ENCODE peak calls at places on chromosomes 2 and 18, in four cellular contexts. One of them, this sample, is unnamed.
A peak's percentile ranks its signal among the peaks of the same experiment; 100 is the strongest.

GRCh38 chr2:235073938-235074337 is 122.1 kb downstream of the SH3BP4 start:
- DNase-seq in H9: no peak
- DNase-seq in H1: no peak
- DNase-seq in trophoblast cell: no peak
- DNase-seq in this sample: no peak

GRCh38 chr2:170770304-170771048 is at the start of gene ERICH2:
- DNase-seq in H1: peak; percentile 82
- DNase-seq in trophoblast cell: peak; percentile 91
- DNase-seq in H9: peak; percentile 93
- DNase-seq in this sample: peak; percentile 96

GRCh38 chr2:215530191-215530968 is 94.5 kb upstream of the FN1 start:
- DNase-seq in H1: no peak
- DNase-seq in trophoblast cell: no peak
- DNase-seq in H9: no peak
- DNase-seq in this sample: no peak

GRCh38 chr2:109166811-109167210 is 37.8 kb downstream of the SH3RF3 start:
- DNase-seq in H1: no peak
- DNase-seq in trophoblast cell: no peak
- DNase-seq in H9: no peak
- DNase-seq in this sample: no peak

GRCh38 chr2:120558892-120559291 is 176.8 kb upstream of the GLI2 start:
- DNase-seq in H1: no peak
- DNase-seq in H9: no peak
- DNase-seq in trophoblast cell: no peak
- DNase-seq in this sample: no peak

GRCh38 chr2:106782658-106783057 is 103.3 kb downstream of the ST6GAL2 start:
- DNase-seq in trophoblast cell: peak; percentile 31
- DNase-seq in H1: no peak
- DNase-seq in H9: no peak
- DNase-seq in this sample: no peak

GRCh38 chr2:122179492-122180070 is 424.1 kb downstream of the TSN start:
- DNase-seq in trophoblast cell: no peak
- DNase-seq in H1: no peak
- DNase-seq in H9: no peak
- DNase-seq in this sample: no peak

GRCh38 chr2:71379086-71379485 is 47.5 kb downstream of the ZNF638 start:
- DNase-seq in H1: no peak
- DNase-seq in H9: no peak
- DNase-seq in trophoblast cell: peak; percentile 84
- DNase-seq in this sample: peak; percentile 13

GRCh38 chr2:215750763-215751162 is 262.6 kb downstream of the MREG start:
- DNase-seq in trophoblast cell: no peak
- DNase-seq in H9: no peak
- DNase-seq in H1: no peak
- DNase-seq in this sample: no peak

GRCh38 chr18:293557-293956 is 25.7 kb upstream of the THOC1 start:
- DNase-seq in H1: no peak
- DNase-seq in trophoblast cell: peak; percentile 42
- DNase-seq in H9: no peak
- DNase-seq in this sample: no peak

GRCh38 chr2:125867908-125868307 is 788.0 kb upstream of the GYPC start:
- DNase-seq in trophoblast cell: no peak
- DNase-seq in H9: no peak
- DNase-seq in H1: no peak
- DNase-seq in this sample: no peak

GRCh38 chr2:165697727-165698620 is 96.1 kb downstream of the GALNT3 start:
- DNase-seq in H1: no peak
- DNase-seq in H9: peak; percentile 51
- DNase-seq in trophoblast cell: peak; percentile 5
- DNase-seq in this sample: no peak

GRCh38 chr18:49441338-49441938 is 19.0 kb downstream of the DYM start:
- DNase-seq in trophoblast cell: no peak
- DNase-seq in H9: no peak
- DNase-seq in H1: no peak
- DNase-seq in this sample: no peak

GRCh38 chr2:150182564-150183249 is 304.8 kb downstream of the RND3 start:
- DNase-seq in H9: no peak
- DNase-seq in H1: no peak
- DNase-seq in trophoblast cell: no peak
- DNase-seq in this sample: no peak

DNA sequence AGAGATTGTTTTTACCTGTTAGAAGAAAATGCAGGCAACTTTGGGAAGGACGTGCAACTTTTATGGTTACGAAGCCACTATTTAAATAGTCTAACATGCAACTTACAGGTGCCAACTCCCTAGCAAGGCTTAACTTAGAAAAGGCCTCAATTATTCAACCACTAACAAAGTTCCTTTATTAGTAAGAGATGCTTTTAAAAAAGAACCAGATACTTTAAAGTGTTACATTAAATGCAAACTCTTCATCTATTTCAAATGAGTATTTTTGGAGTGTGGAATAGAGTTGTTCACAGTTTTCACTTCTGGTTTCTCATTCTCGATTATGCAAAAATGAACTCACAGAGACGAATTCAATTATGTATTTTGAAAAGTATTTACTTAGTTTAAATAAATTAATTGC is 51.7 kb downstream of the PELI1 start:
- DNase-seq in trophoblast cell: no peak
- DNase-seq in H9: no peak
- DNase-seq in H1: no peak
- DNase-seq in this sample: no peak
- H3K4me2 ChIP-seq in trophoblast cell: no peak overlapping the region
- H3K4me2 ChIP-seq in H9: no peak overlapping the region
- H3K4me2 ChIP-seq in H1: no peak overlapping the region
- H3K4me2 ChIP-seq in this sample: no peak overlapping the region

GRCh38 chr2:179263460-179264237 is 983 bp downstream of the SESTD1 start:
- DNase-seq in H1: peak; percentile 59
- DNase-seq in H9: no peak
- DNase-seq in trophoblast cell: peak; percentile 59
- DNase-seq in this sample: peak; percentile 64
- H3K23ac ChIP-seq in H1: no peak overlapping the region
- H3K23ac ChIP-seq in H9: no peak overlapping the region
- H3K23ac ChIP-seq in trophoblast cell: no peak overlapping the region
- H3K23ac ChIP-seq in this sample: no peak overlapping the region

GRCh38 chr2:46303233-46303632 is 6.0 kb downstream of the EPAS1 start:
- DNase-seq in H1: no peak
- DNase-seq in H9: no peak
- DNase-seq in trophoblast cell: peak; percentile 6
- DNase-seq in this sample: no peak
- H3K79me2 ChIP-seq in H1: no peaks in the 10 kb centered on the region
- H3K79me2 ChIP-seq in H9: no peaks in the 10 kb centered on the region
- H3K79me2 ChIP-seq in trophoblast cell: peaks cover 58% of the 10 kb centered on the region
- H3K79me2 ChIP-seq in this sample: no peaks in the 10 kb centered on the region

DNA sequence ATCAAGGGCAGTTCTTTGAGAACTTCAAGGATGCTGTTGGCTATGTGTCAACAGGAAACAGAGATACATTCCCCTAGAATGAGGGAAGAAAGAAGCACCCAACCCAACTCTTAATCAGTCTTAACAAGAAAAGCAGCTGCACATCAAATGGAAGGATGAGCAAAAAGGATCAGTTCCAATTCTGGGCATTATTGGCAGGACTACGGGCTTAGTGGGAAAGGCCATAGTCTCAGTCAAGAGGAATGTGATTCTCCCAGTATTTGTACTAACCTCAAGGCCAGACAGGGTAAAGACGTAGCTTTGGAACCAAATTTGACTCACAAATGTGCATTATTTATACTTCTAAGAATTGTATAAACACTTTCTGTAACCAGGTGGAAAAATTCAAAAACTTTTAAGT is 18.2 kb downstream of the BMP10 start:
- DNase-seq in trophoblast cell: peak; percentile 66
- DNase-seq in H9: no peak
- DNase-seq in H1: no peak
- DNase-seq in this sample: no peak
- H3K4me2 ChIP-seq in trophoblast cell: no peak overlapping the region
- H3K4me2 ChIP-seq in H9: no peak overlapping the region
- H3K4me2 ChIP-seq in H1: no peak overlapping the region
- H3K4me2 ChIP-seq in this sample: no peak overlapping the region

DNA sequence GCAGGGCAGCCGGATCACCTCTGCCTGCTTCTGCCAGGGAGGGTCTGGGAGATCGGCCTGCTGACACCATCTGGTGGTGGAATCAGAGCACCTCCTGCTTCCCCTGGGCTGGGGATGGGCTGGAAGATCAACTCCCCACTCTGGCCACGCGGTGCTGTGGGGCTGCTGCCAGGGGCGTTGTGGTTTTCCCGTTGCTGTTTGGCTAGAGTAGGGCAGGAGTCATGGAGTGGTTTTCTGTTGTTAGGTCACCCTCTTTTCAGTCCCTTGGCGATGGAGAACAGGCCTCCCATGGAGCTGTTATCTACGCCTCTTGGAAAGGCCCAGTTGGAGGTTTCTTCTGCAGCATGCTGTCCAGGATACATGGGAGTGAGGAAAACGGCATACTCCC is 15.2 kb downstream of the BCL2L11 start:
- DNase-seq in trophoblast cell: no peak
- DNase-seq in H1: peak; percentile 53
- DNase-seq in H9: peak; percentile 55
- DNase-seq in this sample: peak; percentile 61
- H3K23ac ChIP-seq in trophoblast cell: peak overlapping the region; percentile 18
- H3K23ac ChIP-seq in H1: no peak overlapping the region
- H3K23ac ChIP-seq in H9: no peak overlapping the region
- H3K23ac ChIP-seq in this sample: no peak overlapping the region

DNA sequence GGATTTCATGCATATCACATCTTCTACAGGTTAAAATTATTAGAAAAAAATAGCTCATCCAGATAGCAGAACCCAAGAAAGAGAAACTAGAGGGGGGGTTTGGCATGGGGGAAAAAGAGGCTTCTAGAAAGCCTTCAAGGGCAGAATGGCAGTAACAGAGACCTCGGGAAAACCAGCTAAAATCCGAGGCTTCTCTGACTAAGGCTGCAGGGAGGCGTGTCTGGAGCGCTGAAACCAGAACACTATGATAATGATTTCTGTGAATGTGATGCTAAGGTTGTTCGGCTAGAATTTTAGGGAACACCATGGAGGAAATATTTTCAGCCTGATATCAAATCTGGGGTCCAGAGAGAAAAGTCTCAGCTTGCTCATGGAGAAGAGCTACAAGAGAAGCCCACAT is 73.0 kb downstream of the ATP8B1 start:
- DNase-seq in trophoblast cell: no peak
- DNase-seq in H9: no peak
- DNase-seq in H1: no peak
- DNase-seq in this sample: no peak
- H3K79me2 ChIP-seq in trophoblast cell: no peaks in the 10 kb centered on the region
- H3K79me2 ChIP-seq in H9: no peaks in the 10 kb centered on the region
- H3K79me2 ChIP-seq in H1: no peaks in the 10 kb centered on the region
- H3K79me2 ChIP-seq in this sample: no peaks in the 10 kb centered on the region

GRCh38 chr2:73238976-73239375 is 4.9 kb downstream of the CCT7 start:
- DNase-seq in H9: no peak
- DNase-seq in trophoblast cell: no peak
- DNase-seq in H1: no peak
- DNase-seq in this sample: no peak
- H3K4me2 ChIP-seq in H9: no peak overlapping the region
- H3K4me2 ChIP-seq in trophoblast cell: no peak overlapping the region
- H3K4me2 ChIP-seq in H1: no peak overlapping the region
- H3K4me2 ChIP-seq in this sample: no peak overlapping the region

GRCh38 chr2:40716879-40717278 is 265.0 kb upstream of the SLC8A1 start:
- DNase-seq in trophoblast cell: peak; percentile 73
- DNase-seq in H9: no peak
- DNase-seq in H1: no peak
- DNase-seq in this sample: no peak
- H3K23ac ChIP-seq in trophoblast cell: no peak overlapping the region
- H3K23ac ChIP-seq in H9: no peak overlapping the region
- H3K23ac ChIP-seq in H1: no peak overlapping the region
- H3K23ac ChIP-seq in this sample: no peak overlapping the region

DNA sequence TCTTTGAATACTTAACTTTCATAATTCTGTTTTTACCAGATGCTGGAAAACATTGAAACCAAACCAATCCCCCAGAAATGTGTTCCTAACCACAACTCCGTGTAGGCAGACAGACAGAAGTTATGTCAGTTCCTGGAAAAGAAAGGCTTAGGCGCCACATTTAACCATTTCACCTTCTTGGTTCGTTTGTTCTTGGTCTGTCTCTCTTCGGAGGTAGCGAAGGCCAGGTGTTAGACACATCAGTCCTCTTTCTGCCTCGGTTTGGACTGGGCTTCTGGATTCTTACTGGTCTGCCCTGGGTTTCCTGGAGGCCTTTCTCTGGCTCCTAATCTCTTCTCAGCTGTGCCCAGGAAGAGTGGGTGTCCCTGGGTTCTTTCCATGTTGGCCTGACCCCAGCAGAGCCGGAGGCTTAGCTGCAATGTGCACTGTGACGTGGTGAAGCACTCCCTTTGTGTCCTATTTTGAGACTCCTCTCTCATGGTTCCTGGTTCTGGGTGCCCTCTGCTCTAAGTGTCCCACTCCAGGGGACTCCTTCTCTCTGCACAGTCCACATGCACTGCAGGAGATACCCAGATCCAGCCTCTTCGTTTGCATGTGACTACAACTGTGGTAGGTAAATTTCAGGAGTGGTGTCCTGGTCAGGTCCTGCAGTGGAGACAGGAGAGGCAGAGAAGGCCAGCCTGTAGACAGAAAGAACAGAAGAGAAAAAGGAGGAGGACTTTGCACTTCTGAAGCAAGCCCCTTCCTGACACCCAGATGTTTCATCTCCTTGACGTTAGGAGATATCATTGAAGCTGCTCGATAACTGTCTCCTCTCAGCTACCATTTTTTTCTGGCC is 23.0 kb upstream of the RAB31 start:
- DNase-seq in trophoblast cell: no peak
- DNase-seq in H1: no peak
- DNase-seq in H9: no peak
- DNase-seq in this sample: no peak
- H3K79me2 ChIP-seq in trophoblast cell: no peaks in the 10 kb centered on the region
- H3K79me2 ChIP-seq in H1: no peaks in the 10 kb centered on the region
- H3K79me2 ChIP-seq in H9: no peaks in the 10 kb centered on the region
- H3K79me2 ChIP-seq in this sample: no peaks in the 10 kb centered on the region

GRCh38 chr2:219968685-219969345 is 341.4 kb downstream of the SLC4A3 start:
- DNase-seq in trophoblast cell: no peak
- DNase-seq in H1: no peak
- DNase-seq in H9: no peak
- DNase-seq in this sample: no peak
- H3K4me2 ChIP-seq in trophoblast cell: no peak overlapping the region
- H3K4me2 ChIP-seq in H1: no peak overlapping the region
- H3K4me2 ChIP-seq in H9: no peak overlapping the region
- H3K4me2 ChIP-seq in this sample: no peak overlapping the region